ENCODE peak calls at places on chromosome 17, in seven cellular contexts. One of them, this sample, is unnamed.

GRCh38 chr17:43714338-43715149 is 44.0 kb downstream of the SOST start:
- DNase-seq in dorsolateral prefrontal cortex: no peak
- DNase-seq in SK-N-SH: no peak
- DNase-seq in uterus: no peak
- DNase-seq in right lobe of liver: no peak
- DNase-seq in left lung: no peak
- DNase-seq in left ventricle myocardium inferior: no peak
- DNase-seq in this sample: no peak

GRCh38 chr17:74466111-74466784 is at the start of gene CD300A:
- DNase-seq in dorsolateral prefrontal cortex: no peak
- DNase-seq in left ventricle myocardium inferior: peak
- DNase-seq in uterus: no peak
- DNase-seq in SK-N-SH: no peak
- DNase-seq in right lobe of liver: no peak
- DNase-seq in left lung: peak
- DNase-seq in this sample: no peak

GRCh38 chr17:50057521-50057991 is 1.6 kb downstream of the ITGA3 start:
- DNase-seq in left ventricle myocardium inferior: no peak
- DNase-seq in uterus: peak
- DNase-seq in left lung: no peak
- DNase-seq in right lobe of liver: no peak
- DNase-seq in SK-N-SH: no peak
- DNase-seq in dorsolateral prefrontal cortex: no peak
- DNase-seq in this sample: no peak

GRCh38 chr17:49439673-49440571 is 25.2 kb upstream of the PHB1 start:
- DNase-seq in left lung: no peak
- DNase-seq in left ventricle myocardium inferior: no peak
- DNase-seq in right lobe of liver: no peak
- DNase-seq in uterus: no peak
- DNase-seq in SK-N-SH: no peak
- DNase-seq in dorsolateral prefrontal cortex: no peak
- DNase-seq in this sample: peak

GRCh38 chr17:70040336-70040735 is 34.7 kb upstream of the KCNJ16 start:
- DNase-seq in dorsolateral prefrontal cortex: no peak
- DNase-seq in left lung: no peak
- DNase-seq in right lobe of liver: no peak
- DNase-seq in left ventricle myocardium inferior: no peak
- DNase-seq in uterus: no peak
- DNase-seq in SK-N-SH: no peak
- DNase-seq in this sample: no peak

GRCh38 chr17:49898547-49899490 is 51.0 kb upstream of the TAC4 start:
- DNase-seq in left ventricle myocardium inferior: no peak
- DNase-seq in SK-N-SH: no peak
- DNase-seq in dorsolateral prefrontal cortex: no peak
- DNase-seq in left lung: no peak
- DNase-seq in uterus: no peak
- DNase-seq in right lobe of liver: no peak
- DNase-seq in this sample: no peak

GRCh38 chr17:47297661-47298400 is 25.9 kb upstream of the EFCAB13 start:
- DNase-seq in left lung: no peak
- DNase-seq in right lobe of liver: no peak
- DNase-seq in dorsolateral prefrontal cortex: no peak
- DNase-seq in left ventricle myocardium inferior: no peak
- DNase-seq in uterus: no peak
- DNase-seq in SK-N-SH: no peak
- DNase-seq in this sample: peak

GRCh38 chr17:81838753-81839255 is 4.0 kb upstream of the PPP1R27 start:
- DNase-seq in left ventricle myocardium inferior: no peak
- DNase-seq in dorsolateral prefrontal cortex: no peak
- DNase-seq in SK-N-SH: no peak
- DNase-seq in left lung: no peak
- DNase-seq in uterus: no peak
- DNase-seq in right lobe of liver: no peak
- DNase-seq in this sample: no peak

DNA sequence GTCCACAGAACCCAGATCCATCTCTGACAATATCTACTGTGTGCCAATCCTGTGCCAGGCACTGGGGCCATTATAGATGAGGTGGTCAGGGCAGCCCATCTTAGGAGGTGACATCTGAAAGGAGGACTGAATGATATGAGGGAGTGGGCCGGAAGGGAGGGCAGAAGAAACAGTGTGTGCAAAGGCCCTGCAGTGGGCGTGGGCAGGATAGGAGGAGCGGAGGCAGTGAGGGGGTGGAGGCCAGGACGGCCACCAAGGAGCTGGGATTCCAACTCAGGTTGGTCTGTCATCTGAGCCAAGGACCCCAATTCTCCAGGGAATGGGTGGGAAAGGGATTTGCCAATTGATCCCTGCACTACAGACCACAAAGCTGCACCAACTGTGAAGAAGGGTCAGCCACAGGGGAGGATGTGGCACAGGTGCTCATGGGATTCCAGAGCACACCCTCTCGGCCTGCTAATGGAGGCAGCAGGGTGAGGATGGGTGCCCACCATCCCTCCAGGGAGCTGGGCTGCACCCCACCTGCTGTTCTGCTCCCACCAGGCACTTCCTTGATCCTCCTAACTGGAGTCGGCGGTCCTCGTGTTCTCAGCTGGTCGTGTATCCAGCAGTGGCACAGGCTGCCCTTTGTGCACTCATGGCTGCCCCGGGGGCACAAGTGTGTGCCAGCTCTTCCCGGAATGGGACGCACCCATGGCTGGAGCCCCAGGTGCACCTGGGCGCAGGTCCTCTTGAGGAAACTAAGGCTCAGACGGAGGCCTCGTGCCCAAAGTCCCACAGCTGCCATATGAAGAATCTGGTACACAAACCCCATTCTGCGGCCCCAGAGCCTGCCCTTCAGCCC is 9.6 kb downstream of the SREBF1 start:
- DNase-seq in uterus: no peak
- DNase-seq in left ventricle myocardium inferior: no peak
- DNase-seq in left lung: no peak
- DNase-seq in right lobe of liver: peak
- DNase-seq in dorsolateral prefrontal cortex: no peak
- DNase-seq in SK-N-SH: no peak
- DNase-seq in this sample: peak
- H3K4me3 ChIP-seq in uterus: no peak
- H3K4me3 ChIP-seq in left ventricle myocardium inferior: no peak
- H3K4me3 ChIP-seq in left lung: no peak
- H3K4me3 ChIP-seq in right lobe of liver: no peak
- H3K4me3 ChIP-seq in dorsolateral prefrontal cortex: no peak
- H3K4me3 ChIP-seq in SK-N-SH: no peak
- H3K4me3 ChIP-seq in this sample: no peak

GRCh38 chr17:38922538-38923291 is 2.7 kb upstream of the LASP1NB start:
- DNase-seq in SK-N-SH: peak
- DNase-seq in right lobe of liver: peak
- DNase-seq in left ventricle myocardium inferior: no peak
- DNase-seq in left lung: peak
- DNase-seq in dorsolateral prefrontal cortex: no peak
- DNase-seq in uterus: peak
- DNase-seq in this sample: peak
- H3K27ac ChIP-seq in SK-N-SH: peak
- H3K27ac ChIP-seq in right lobe of liver: no peak
- H3K27ac ChIP-seq in left ventricle myocardium inferior: peak
- H3K27ac ChIP-seq in left lung: peak
- H3K27ac ChIP-seq in dorsolateral prefrontal cortex: no peak
- H3K27ac ChIP-seq in uterus: peak
- H3K27ac ChIP-seq in this sample: no peak

DNA sequence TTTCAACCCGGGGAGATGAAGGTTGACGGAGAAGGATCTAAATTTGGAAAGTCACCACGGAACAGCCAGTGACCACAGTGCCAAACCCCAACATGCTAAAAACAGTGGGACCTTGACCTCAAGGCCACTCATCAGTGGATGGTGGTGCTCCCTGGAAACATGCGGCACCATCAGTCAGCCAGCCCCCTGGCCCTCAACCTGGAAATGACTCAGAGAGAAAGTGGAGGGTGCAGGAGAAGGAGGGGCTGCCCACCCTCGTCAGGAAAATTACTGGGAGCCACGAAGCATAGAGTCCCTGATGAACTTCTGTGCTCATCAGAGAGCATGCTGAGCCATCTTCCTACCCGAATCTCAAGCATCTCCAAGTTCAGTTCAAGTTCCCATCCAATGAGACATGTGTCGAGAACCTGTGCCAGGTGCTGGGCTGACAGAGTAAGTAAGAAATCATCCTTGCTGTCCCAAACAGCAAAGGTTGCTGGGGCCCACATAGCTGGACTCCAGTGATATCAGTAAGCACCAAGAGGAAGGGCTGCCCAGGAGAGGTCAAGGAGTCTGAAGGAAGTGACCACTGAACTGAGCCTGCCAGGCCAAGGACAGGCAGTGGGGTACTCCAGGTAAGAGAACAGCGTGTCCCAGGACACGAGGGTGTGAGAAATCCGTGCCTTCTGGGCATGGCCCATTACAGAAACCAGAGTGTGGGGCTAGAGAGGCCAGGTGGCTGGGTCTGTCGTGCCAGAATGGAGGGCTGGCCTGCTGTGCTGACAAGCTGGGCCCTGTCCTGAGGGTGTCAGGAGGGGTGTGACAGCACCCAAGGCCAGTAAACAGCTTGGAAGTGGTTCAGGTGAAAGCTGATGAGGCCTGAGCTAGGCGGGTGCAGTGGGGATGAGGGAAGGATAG is 5.2 kb downstream of the PECAM1 start:
- DNase-seq in uterus: peak
- DNase-seq in SK-N-SH: no peak
- DNase-seq in left ventricle myocardium inferior: peak
- DNase-seq in right lobe of liver: no peak
- DNase-seq in dorsolateral prefrontal cortex: no peak
- DNase-seq in left lung: no peak
- DNase-seq in this sample: peak
- H3K4me3 ChIP-seq in uterus: no peak
- H3K4me3 ChIP-seq in SK-N-SH: peak
- H3K4me3 ChIP-seq in left ventricle myocardium inferior: peak
- H3K4me3 ChIP-seq in right lobe of liver: no peak
- H3K4me3 ChIP-seq in dorsolateral prefrontal cortex: no peak
- H3K4me3 ChIP-seq in left lung: peak
- H3K4me3 ChIP-seq in this sample: no peak

DNA sequence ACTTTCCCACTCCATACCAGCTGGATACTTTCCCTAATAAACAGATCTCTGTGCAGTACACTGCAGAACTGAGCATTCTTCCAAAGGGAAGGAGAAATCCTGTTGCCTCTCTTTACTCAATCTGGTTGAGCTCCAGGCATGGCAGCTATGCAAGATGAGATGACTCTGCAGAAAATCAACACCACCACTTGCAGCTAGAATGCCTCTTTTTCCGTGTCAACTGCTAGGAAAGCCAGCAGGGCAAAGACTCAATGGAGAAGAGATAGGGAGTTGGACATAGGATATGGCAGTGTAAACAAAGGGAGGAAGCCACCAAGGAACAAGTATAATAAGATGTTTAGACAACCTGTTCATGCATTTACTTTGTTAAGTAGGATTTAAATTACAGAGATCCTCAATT is 40.4 kb upstream of the CORO6 start:
- DNase-seq in left ventricle myocardium inferior: no peak
- DNase-seq in dorsolateral prefrontal cortex: no peak
- DNase-seq in right lobe of liver: no peak
- DNase-seq in left lung: no peak
- DNase-seq in uterus: no peak
- DNase-seq in SK-N-SH: no peak
- DNase-seq in this sample: no peak
- H3K27ac ChIP-seq in left ventricle myocardium inferior: peak
- H3K27ac ChIP-seq in dorsolateral prefrontal cortex: peak
- H3K27ac ChIP-seq in right lobe of liver: no peak
- H3K27ac ChIP-seq in left lung: peak
- H3K27ac ChIP-seq in uterus: no peak
- H3K27ac ChIP-seq in SK-N-SH: no peak
- H3K27ac ChIP-seq in this sample: no peak

DNA sequence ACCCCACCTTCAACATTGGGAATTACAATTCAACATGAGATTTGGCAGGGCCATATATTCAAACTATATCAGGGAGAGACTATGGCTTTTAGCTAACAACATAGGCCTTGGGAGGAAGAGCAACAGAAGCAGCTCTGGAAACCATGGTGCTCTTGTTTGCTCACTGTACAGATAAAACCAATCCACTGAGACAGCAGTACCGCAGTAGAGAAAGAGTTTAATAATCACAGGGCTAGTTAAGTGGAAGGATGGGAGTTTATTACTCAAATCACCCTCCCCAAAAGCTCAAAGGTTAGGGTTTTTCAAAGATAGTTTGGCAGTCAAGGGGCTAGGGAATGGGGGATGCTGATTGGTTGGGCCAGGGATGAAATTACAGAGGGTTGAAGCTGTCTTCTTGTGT is 52.7 kb upstream of the CRHR1 start:
- DNase-seq in left lung: no peak
- DNase-seq in left ventricle myocardium inferior: no peak
- DNase-seq in SK-N-SH: no peak
- DNase-seq in uterus: no peak
- DNase-seq in dorsolateral prefrontal cortex: no peak
- DNase-seq in right lobe of liver: no peak
- DNase-seq in this sample: no peak
- H3K4me3 ChIP-seq in left lung: no peak
- H3K4me3 ChIP-seq in left ventricle myocardium inferior: no peak
- H3K4me3 ChIP-seq in SK-N-SH: no peak
- H3K4me3 ChIP-seq in uterus: no peak
- H3K4me3 ChIP-seq in dorsolateral prefrontal cortex: no peak
- H3K4me3 ChIP-seq in right lobe of liver: no peak
- H3K4me3 ChIP-seq in this sample: no peak

GRCh38 chr17:57871155-57871554 is 21.3 kb upstream of the MRPS23 start:
- DNase-seq in left ventricle myocardium inferior: no peak
- DNase-seq in left lung: no peak
- DNase-seq in uterus: no peak
- DNase-seq in right lobe of liver: no peak
- DNase-seq in dorsolateral prefrontal cortex: no peak
- DNase-seq in SK-N-SH: no peak
- DNase-seq in this sample: no peak
- H3K27ac ChIP-seq in left ventricle myocardium inferior: no peak
- H3K27ac ChIP-seq in left lung: no peak
- H3K27ac ChIP-seq in uterus: no peak
- H3K27ac ChIP-seq in right lobe of liver: no peak
- H3K27ac ChIP-seq in dorsolateral prefrontal cortex: no peak
- H3K27ac ChIP-seq in SK-N-SH: peak
- H3K27ac ChIP-seq in this sample: no peak

This sample was measured in SJCRH30.